ENCODE peak calls at places on chromosomes 4 and X, in ten cellular contexts. Y is cardiac muscle cell; T is bronchial epithelial cell; U is DMS53; Z is activated naive CD8-positive, alpha-beta T cell treated with anti-CD3 and anti-CD28 coated beads, Interleukin-2, amount 50 U/mL, for 24 hours; N is aorta; L is GM23338; E is ascending aorta; O is stimulated activated naive B cell treated with anti-CD40 and anti-IgM and Interleukin-4, amounts not matched to agents 10 μg/mL and 1 μg/mL and 100 μg/mL, for 72 hours; M is CD8-positive, alpha-beta memory T cell. I is an unnamed sample.

GRCh38 chr4:36677122-36677521 is 395.7 kb downstream of the DTHD1 start:
- DNase-seq in Y (no peak), T (peak), U (no peak), Z (no peak), N (no peak), L (no peak), E (no peak), O (no peak), M (no peak), I (no peak)

GRCh38 chr4:105092768-105093167 is 53.9 kb upstream of the TET2 start:
- DNase-seq in Y (no peak), T (peak), U (no peak), Z (no peak), N (no peak), L (no peak), E (no peak), O (no peak), M (no peak), I (no peak)

GRCh38 chr4:99712099-99712498 is 54.5 kb upstream of the C4orf54 start:
- DNase-seq in Y (no peak), T (peak), U (no peak), Z (no peak), N (no peak), L (no peak), E (no peak), O (no peak), M (no peak), I (no peak)

GRCh38 chrX:96575011-96575410 is 109.6 kb upstream of the DIAPH2 start:
- DNase-seq in Y (no peak), T (no peak), U (no peak), Z (no peak), N (no peak), L (no peak), E (no peak), O (no peak), M (no peak), I (no peak)

GRCh38 chrX:87727615-87728014 is 210.0 kb downstream of the KLHL4 start:
- DNase-seq in Y (no peak), T (no peak), U (peak), Z (no peak), N (no peak), L (no peak), E (no peak), O (no peak), M (no peak), I (no peak)

GRCh38 chr4:3746701-3747581 is 19.2 kb upstream of the ADRA2C start:
- DNase-seq in Y (no peak), T (no peak), U (no peak), Z (no peak), N (no peak), L (no peak), E (peak), O (no peak), M (no peak), I (no peak)

GRCh38 chr4:60033826-60034225 is 1166.3 kb upstream of the ADGRL3 start:
- DNase-seq in Y (no peak), T (no peak), U (no peak), Z (no peak), N (no peak), L (no peak), E (no peak), O (no peak), M (no peak), I (no peak)

GRCh38 chr4:97367878-97368277 is 775.4 kb downstream of the STPG2 start:
- DNase-seq in Y (no peak), T (peak), U (peak), Z (no peak), N (no peak), L (no peak), E (no peak), O (no peak), M (no peak), I (no peak)

GRCh38 chr4:16897991-16898827 is at the start of gene LDB2:
- DNase-seq in Y (peak), T (no peak), U (no peak), Z (no peak), N (peak), L (peak), E (no peak), O (no peak), M (no peak), I (peak)

GRCh38 chr4:184968784-184969201 is 49.5 kb upstream of the HELT start:
- DNase-seq in Y (no peak), T (peak), U (no peak), Z (no peak), N (peak), L (no peak), E (no peak), O (no peak), M (no peak), I (no peak)

GRCh38 chr4:183370786-183371185 is 48.6 kb upstream of the CLDN24 start:
- DNase-seq in Y (no peak), T (no peak), U (no peak), Z (no peak), N (no peak), L (no peak), E (no peak), O (no peak), M (no peak), I (no peak)

GRCh38 chrX:63764946-63765345 is 20.1 kb downstream of the ARHGEF9 start:
- DNase-seq in Y (no peak), T (peak), U (peak), Z (no peak), N (no peak), L (no peak), E (no peak), O (no peak), M (no peak), I (no peak)

GRCh38 chrX:101383679-101384078 is 2.3 kb downstream of the BTK start:
- DNase-seq in Y (no peak), T (no peak), U (no peak), Z (no peak), N (no peak), L (no peak), E (no peak), O (peak), M (no peak), I (no peak)

GRCh38 chr4:169068423-169068822 is 58.4 kb upstream of the CBR4 start:
- DNase-seq in Y (no peak), T (no peak), U (no peak), Z (no peak), N (no peak), L (no peak), E (no peak), O (no peak), M (no peak), I (no peak)